ENCODE peak calls at places on chromosomes 13 and 19, in five cellular contexts. One of them, this sample, is unnamed.

GRCh38 chr19:2528543-2529173 is 52.7 kb downstream of the GADD45B start:
- DNase-seq in esophagus squamous epithelium: no peak
- DNase-seq in kidney epithelial cell: no peak
- DNase-seq in CD4-positive, CD25-positive, alpha-beta regulatory T cell: no peak
- DNase-seq in activated T-cell treated with anti-CD3 and anti-CD28 coated beads, Interleukin-2, amount 50 U/mL, for 72 hours: no peak
- DNase-seq in this sample: no peak

GRCh38 chr19:18587962-18588610 is 512 bp upstream of the REX1BD start:
- DNase-seq in esophagus squamous epithelium: no peak
- DNase-seq in kidney epithelial cell: no peak
- DNase-seq in CD4-positive, CD25-positive, alpha-beta regulatory T cell: no peak
- DNase-seq in activated T-cell treated with anti-CD3 and anti-CD28 coated beads, Interleukin-2, amount 50 U/mL, for 72 hours: no peak
- DNase-seq in this sample: no peak

GRCh38 chr19:31408460-31409124 is 59.4 kb upstream of the TSHZ3 start:
- DNase-seq in esophagus squamous epithelium: no peak
- DNase-seq in kidney epithelial cell: peak
- DNase-seq in CD4-positive, CD25-positive, alpha-beta regulatory T cell: no peak
- DNase-seq in activated T-cell treated with anti-CD3 and anti-CD28 coated beads, Interleukin-2, amount 50 U/mL, for 72 hours: no peak
- DNase-seq in this sample: no peak

GRCh38 chr19:10432736-10433130 is 12.4 kb downstream of the PDE4A start:
- DNase-seq in esophagus squamous epithelium: no peak
- DNase-seq in kidney epithelial cell: no peak
- DNase-seq in CD4-positive, CD25-positive, alpha-beta regulatory T cell: no peak
- DNase-seq in activated T-cell treated with anti-CD3 and anti-CD28 coated beads, Interleukin-2, amount 50 U/mL, for 72 hours: no peak
- DNase-seq in this sample: peak

GRCh38 chr13:99949657-99950413 is 21.7 kb downstream of the ZIC5 start:
- DNase-seq in esophagus squamous epithelium: no peak
- DNase-seq in kidney epithelial cell: no peak
- DNase-seq in CD4-positive, CD25-positive, alpha-beta regulatory T cell: no peak
- DNase-seq in activated T-cell treated with anti-CD3 and anti-CD28 coated beads, Interleukin-2, amount 50 U/mL, for 72 hours: no peak
- DNase-seq in this sample: no peak

GRCh38 chr13:70188567-70188966 is 80.3 kb upstream of the KLHL1 start:
- DNase-seq in esophagus squamous epithelium: no peak
- DNase-seq in kidney epithelial cell: peak
- DNase-seq in CD4-positive, CD25-positive, alpha-beta regulatory T cell: no peak
- DNase-seq in activated T-cell treated with anti-CD3 and anti-CD28 coated beads, Interleukin-2, amount 50 U/mL, for 72 hours: no peak
- DNase-seq in this sample: no peak

GRCh38 chr13:20525601-20526544 is at the start of gene CRYL1:
- DNase-seq in esophagus squamous epithelium: peak
- DNase-seq in kidney epithelial cell: no peak
- DNase-seq in CD4-positive, CD25-positive, alpha-beta regulatory T cell: peak
- DNase-seq in activated T-cell treated with anti-CD3 and anti-CD28 coated beads, Interleukin-2, amount 50 U/mL, for 72 hours: peak
- DNase-seq in this sample: peak

GRCh38 chr13:64239372-64239771 is 2823.7 kb upstream of the PCDH20 start:
- DNase-seq in esophagus squamous epithelium: no peak
- DNase-seq in kidney epithelial cell: peak
- DNase-seq in CD4-positive, CD25-positive, alpha-beta regulatory T cell: no peak
- DNase-seq in activated T-cell treated with anti-CD3 and anti-CD28 coated beads, Interleukin-2, amount 50 U/mL, for 72 hours: no peak
- DNase-seq in this sample: no peak

GRCh38 chr19:3642987-3643386 is 16.4 kb upstream of the CACTIN start:
- DNase-seq in esophagus squamous epithelium: no peak
- DNase-seq in kidney epithelial cell: no peak
- DNase-seq in CD4-positive, CD25-positive, alpha-beta regulatory T cell: peak
- DNase-seq in activated T-cell treated with anti-CD3 and anti-CD28 coated beads, Interleukin-2, amount 50 U/mL, for 72 hours: peak
- DNase-seq in this sample: no peak

GRCh38 chr19:15294591-15294990 is 37.7 kb downstream of the BRD4 start:
- DNase-seq in esophagus squamous epithelium: no peak
- DNase-seq in kidney epithelial cell: no peak
- DNase-seq in CD4-positive, CD25-positive, alpha-beta regulatory T cell: no peak
- DNase-seq in activated T-cell treated with anti-CD3 and anti-CD28 coated beads, Interleukin-2, amount 50 U/mL, for 72 hours: peak
- DNase-seq in this sample: no peak

GRCh38 chr13:109767023-109767422 is 19.4 kb downstream of the IRS2 start:
- DNase-seq in esophagus squamous epithelium: no peak
- DNase-seq in kidney epithelial cell: no peak
- DNase-seq in CD4-positive, CD25-positive, alpha-beta regulatory T cell: no peak
- DNase-seq in activated T-cell treated with anti-CD3 and anti-CD28 coated beads, Interleukin-2, amount 50 U/mL, for 72 hours: no peak
- DNase-seq in this sample: no peak

GRCh38 chr13:68254151-68254550 is 1024.0 kb upstream of the PCDH9 start:
- DNase-seq in esophagus squamous epithelium: no peak
- DNase-seq in kidney epithelial cell: no peak
- DNase-seq in CD4-positive, CD25-positive, alpha-beta regulatory T cell: no peak
- DNase-seq in activated T-cell treated with anti-CD3 and anti-CD28 coated beads, Interleukin-2, amount 50 U/mL, for 72 hours: no peak
- DNase-seq in this sample: no peak

GRCh38 chr19:52451241-52451640 is 2.1 kb upstream of the ZNF578 start:
- DNase-seq in esophagus squamous epithelium: no peak
- DNase-seq in kidney epithelial cell: no peak
- DNase-seq in CD4-positive, CD25-positive, alpha-beta regulatory T cell: no peak
- DNase-seq in activated T-cell treated with anti-CD3 and anti-CD28 coated beads, Interleukin-2, amount 50 U/mL, for 72 hours: no peak
- DNase-seq in this sample: no peak

GRCh38 chr19:42175952-42176648 is 41.4 kb downstream of the DEDD2 start:
- DNase-seq in esophagus squamous epithelium: no peak
- DNase-seq in kidney epithelial cell: no peak
- DNase-seq in CD4-positive, CD25-positive, alpha-beta regulatory T cell: peak
- DNase-seq in activated T-cell treated with anti-CD3 and anti-CD28 coated beads, Interleukin-2, amount 50 U/mL, for 72 hours: peak
- DNase-seq in this sample: no peak

GRCh38 chr13:52109096-52109495 is 19.8 kb downstream of the NEK5 start:
- DNase-seq in esophagus squamous epithelium: no peak
- DNase-seq in kidney epithelial cell: no peak
- DNase-seq in CD4-positive, CD25-positive, alpha-beta regulatory T cell: no peak
- DNase-seq in activated T-cell treated with anti-CD3 and anti-CD28 coated beads, Interleukin-2, amount 50 U/mL, for 72 hours: no peak
- DNase-seq in this sample: no peak